ENCODE peak calls at places on chromosomes 2 and 18, in ten cellular contexts. W, V, Y, P, S, C, Q, L, X and T are unnamed samples.

GRCh38 chr2:237258146-237258545 is 155.8 kb downstream of the COL6A3 start:
- DNase-seq in V (no peak), X (no peak), C (peak), P (no peak), L (no peak), S (no peak), Q (no peak), W (peak), Y (no peak), T (no peak)

GRCh38 chr2:47177042-47177565 is 22.0 kb upstream of the STPG4 start:
- DNase-seq in X (peak), W (no peak), Q (peak), L (no peak), C (no peak), V (no peak), S (no peak), P (no peak), Y (no peak), T (no peak)

GRCh38 chr2:240958366-240959213 is 39.8 kb upstream of the SNED1 start:
- DNase-seq in W (no peak), V (no peak), P (peak), X (no peak), Y (no peak), S (peak), L (peak), Q (no peak), C (no peak), T (no peak)

GRCh38 chr2:49755777-49756176 is 601.5 kb upstream of the FSHR start:
- DNase-seq in S (no peak), L (no peak), C (no peak), Q (no peak), P (no peak), X (no peak), Y (no peak), W (no peak), V (no peak), T (no peak)

GRCh38 chr2:10813085-10813748 is 632 bp upstream of the PDIA6 start:
- DNase-seq in S (no peak), L (no peak), W (no peak), X (no peak), C (no peak), P (no peak), V (no peak), Y (no peak), Q (no peak), T (no peak)

GRCh38 chr2:19272039-19272438 is 86.4 kb downstream of the OSR1 start:
- DNase-seq in C (no peak), W (no peak), L (no peak), Y (no peak), P (no peak), X (no peak), S (no peak), V (no peak), Q (no peak), T (no peak)

GRCh38 chr2:152425765-152426710 is 91.1 kb downstream of the FMNL2 start:
- DNase-seq in Y (peak), W (no peak), S (no peak), L (no peak), P (no peak), C (peak), X (no peak), V (no peak), Q (no peak), T (no peak)

GRCh38 chr2:10447300-10448207 is 573 bp downstream of the ODC1 start:
- DNase-seq in P (no peak), Y (peak), Q (peak), V (peak), L (no peak), C (peak), X (no peak), S (no peak), W (peak), T (no peak)

GRCh38 chr18:50694147-50694546 is 125.7 kb downstream of the MRO start:
- DNase-seq in L (no peak), P (no peak), V (no peak), C (no peak), W (no peak), Y (no peak), S (no peak), X (no peak), Q (no peak), T (no peak)

GRCh38 chr2:206275274-206276160 is 1.1 kb downstream of the ZDBF2 start:
- DNase-seq in Q (peak), V (peak), S (no peak), L (no peak), C (peak), X (no peak), W (no peak), P (no peak), Y (peak), T (peak)

GRCh38 chr2:186518945-186519344 is 32.9 kb downstream of the ZC3H15 start:
- DNase-seq in V (no peak), S (no peak), W (no peak), Q (no peak), X (peak), C (peak), L (no peak), P (no peak), Y (peak), T (peak)

GRCh38 chr18:49628993-49629795 is 67.3 kb downstream of the LIPG start:
- DNase-seq in X (no peak), V (no peak), C (no peak), S (peak), Y (no peak), W (no peak), P (peak), Q (no peak), L (peak), T (no peak)

GRCh38 chr18:36697905-36698304 is 130.9 kb downstream of the TPGS2 start:
- DNase-seq in W (no peak), L (no peak), C (peak), S (no peak), X (peak), P (no peak), Q (peak), V (no peak), Y (peak), T (peak)

GRCh38 chr2:10453899-10454298 is 5.8 kb upstream of the ODC1 start:
- DNase-seq in L (no peak), W (no peak), S (no peak), Y (no peak), P (no peak), V (no peak), Q (no peak), C (no peak), X (no peak), T (no peak)

GRCh38 chr2:234977228-234977679 is 25.4 kb downstream of the SH3BP4 start:
- DNase-seq in S (no peak), V (no peak), Y (no peak), C (no peak), W (no peak), Q (no peak), L (no peak), X (no peak), P (no peak), T (no peak)

GRCh38 chr2:158914731-158915130 is 53.7 kb upstream of the TANC1 start:
- DNase-seq in L (no peak), V (no peak), C (no peak), Y (peak), Q (no peak), W (no peak), X (no peak), S (no peak), P (no peak), T (no peak)

GRCh38 chr2:30024281-30024680 is 102.9 kb upstream of the ALK start:
- DNase-seq in C (no peak), L (no peak), P (no peak), V (no peak), X (no peak), S (no peak), Y (no peak), W (no peak), Q (no peak), T (no peak)

GRCh38 chr18:76564117-76564516 is 69.1 kb upstream of the ZNF516 start:
- DNase-seq in S (no peak), L (no peak), P (no peak), C (peak), W (no peak), V (no peak), Y (peak), Q (peak), X (no peak), T (peak)

GRCh38 chr2:240107386-240107785 is 28.7 kb downstream of the COPS9 start:
- DNase-seq in W (no peak), V (no peak), P (no peak), S (no peak), X (no peak), Q (no peak), Y (no peak), L (no peak), C (no peak), T (no peak)

GRCh38 chr2:51795248-51795888 is 763.4 kb upstream of the NRXN1 start:
- DNase-seq in P (no peak), Y (no peak), V (no peak), Q (no peak), S (no peak), W (peak), X (peak), C (no peak), L (no peak), T (no peak)

GRCh38 chr2:226048625-226049024 is 649.1 kb downstream of the NYAP2 start:
- DNase-seq in C (peak), P (no peak), S (no peak), V (no peak), Y (peak), X (peak), Q (peak), L (no peak), W (peak), T (peak)

GRCh38 chr2:99545622-99546021 is 55.8 kb upstream of the REV1 start:
- DNase-seq in Q (no peak), W (no peak), V (no peak), S (no peak), C (no peak), L (no peak), Y (no peak), P (no peak), X (peak), T (no peak)

GRCh38 chr18:78765142-78765541 is 214.5 kb upstream of the SALL3 start:
- DNase-seq in Y (no peak), P (no peak), C (no peak), W (no peak), V (no peak), L (no peak), Q (no peak), X (no peak), S (no peak), T (no peak)
- H3K4me3 ChIP-seq in Y (no peak), P (no peak), C (no peak), W (no peak), V (no peak), L (no peak), Q (no peak), X (no peak), S (no peak), T (no peak)

GRCh38 chr2:64111426-64111825 is 32.8 kb downstream of the PELI1 start:
- DNase-seq in X (no peak), C (no peak), S (no peak), Y (no peak), W (no peak), P (no peak), Q (no peak), V (no peak), L (no peak), T (no peak)

GRCh38 chr2:64115808-64116598 is 28.2 kb downstream of the PELI1 start:
- DNase-seq in C (no peak), S (no peak), L (no peak), Y (no peak), V (no peak), W (no peak), X (no peak), Q (peak), P (no peak), T (no peak)

GRCh38 chr2:64112016-64112415 is 32.2 kb downstream of the PELI1 start:
- DNase-seq in X (peak), V (no peak), P (no peak), L (no peak), C (no peak), S (no peak), W (no peak), Q (no peak), Y (no peak), T (no peak)

GRCh38 chr2:64114912-64115277 is 29.3 kb downstream of the PELI1 start:
- DNase-seq in S (no peak), P (no peak), V (no peak), C (no peak), W (no peak), L (no peak), Y (no peak), X (no peak), Q (no peak), T (no peak)

GRCh38 chr2:64114063-64114911 is 29.9 kb downstream of the PELI1 start:
- DNase-seq in V (peak), Y (peak), X (no peak), S (no peak), C (peak), L (no peak), P (no peak), W (no peak), Q (peak), T (peak)
- H3K4me3 ChIP-seq in V (peak), Y (peak), X (no peak), S (no peak), C (no peak), L (no peak), P (no peak), W (no peak), Q (no peak), T (no peak)

DNA sequence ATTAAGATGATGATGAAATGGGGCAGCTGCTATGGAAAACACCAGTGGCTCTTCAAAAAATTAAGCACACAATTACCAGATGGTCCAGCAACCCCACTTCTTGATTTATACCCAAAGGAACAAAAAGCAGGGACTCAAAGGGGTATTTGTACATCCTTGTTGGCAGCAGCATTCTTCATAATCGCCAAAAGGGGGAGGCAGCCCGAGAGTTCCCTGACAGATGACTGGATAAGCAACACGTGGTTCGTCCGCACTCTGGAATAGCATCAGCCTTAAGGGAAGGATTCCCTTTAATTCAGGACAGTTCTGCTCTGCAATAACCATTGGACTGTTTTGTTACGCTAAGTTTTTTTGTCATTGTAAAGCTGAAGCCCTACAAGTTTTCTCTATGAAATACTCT is 76.7 kb upstream of the TWIST2 start:
- DNase-seq in C (peak), P (no peak), Y (peak), Q (no peak), V (no peak), W (no peak), L (no peak), S (no peak), X (no peak), T (no peak)
- H3K4me3 ChIP-seq in C (no peak), P (no peak), Y (no peak), Q (no peak), V (no peak), W (no peak), L (no peak), S (no peak), X (no peak), T (no peak)

DNA sequence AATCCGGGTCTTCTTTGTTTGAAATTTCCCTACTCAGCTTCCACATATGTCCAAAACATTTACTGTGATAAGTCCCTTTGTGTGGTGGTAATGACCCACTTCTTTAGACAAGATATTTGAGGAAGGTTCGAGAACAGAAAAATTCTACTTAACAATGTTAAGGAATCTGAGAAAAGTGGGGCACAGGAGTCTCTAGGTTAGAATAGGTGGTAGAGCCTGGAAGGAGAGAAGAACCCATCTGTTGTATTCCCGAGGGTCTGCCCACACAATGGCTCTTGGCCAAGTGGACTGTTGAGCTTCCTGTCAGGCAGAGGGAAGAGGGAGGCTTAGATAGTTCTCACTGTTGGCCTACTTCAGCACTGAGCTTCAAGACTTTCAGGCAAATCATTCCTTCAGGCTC is 4.3 kb downstream of the IGFBP2 start:
- DNase-seq in V (no peak), W (no peak), L (no peak), S (no peak), Y (no peak), C (no peak), Q (no peak), X (no peak), P (no peak), T (no peak)
- H3K4me3 ChIP-seq in V (no peak), W (no peak), L (no peak), S (no peak), Y (no peak), C (no peak), Q (no peak), X (no peak), P (no peak), T (no peak)

GRCh38 chr2:98463988-98464771 is 19.5 kb downstream of the INPP4A start:
- DNase-seq in L (no peak), Y (no peak), S (peak), X (no peak), V (peak), Q (no peak), W (no peak), P (no peak), C (no peak), T (no peak)

GRCh38 chr2:98461650-98462049 is 17.0 kb downstream of the INPP4A start:
- DNase-seq in S (peak), Y (peak), V (peak), L (peak), X (no peak), W (no peak), P (peak), C (no peak), Q (no peak), T (no peak)

GRCh38 chr2:98464772-98465310 is 20.2 kb downstream of the INPP4A start:
- DNase-seq in L (no peak), X (no peak), C (no peak), P (no peak), Y (no peak), S (no peak), W (no peak), V (peak), Q (no peak), T (no peak)

GRCh38 chr2:98463081-98463481 is 18.4 kb downstream of the INPP4A start:
- DNase-seq in L (no peak), Q (no peak), C (no peak), Y (no peak), W (no peak), X (no peak), S (peak), P (no peak), V (peak), T (no peak)

GRCh38 chr2:98463551-98463971 is 18.9 kb downstream of the INPP4A start:
- DNase-seq in P (no peak), S (peak), L (no peak), Q (no peak), V (no peak), C (no peak), W (no peak), Y (no peak), X (no peak), T (no peak)
- H3K4me3 ChIP-seq in P (no peak), S (peak), L (no peak), Q (no peak), V (peak), C (no peak), W (no peak), Y (no peak), X (no peak), T (no peak)

GRCh38 chr2:156935611-156936010 is 321.9 kb upstream of the GALNT5 start:
- DNase-seq in C (peak), Q (peak), L (no peak), W (no peak), S (no peak), X (peak), P (no peak), Y (no peak), V (no peak), T (peak)
- H3K4me3 ChIP-seq in C (no peak), Q (no peak), L (no peak), W (no peak), S (no peak), X (no peak), P (no peak), Y (no peak), V (no peak), T (no peak)

GRCh38 chr2:231706731-231707624 is 1.3 kb upstream of the PTMA start:
- DNase-seq in P (peak), Y (peak), W (peak), C (peak), V (peak), Q (peak), S (peak), X (peak), L (peak), T (peak)
- H3K4me3 ChIP-seq in P (peak), Y (peak), W (peak), C (peak), V (peak), Q (peak), S (peak), X (peak), L (peak), T (peak)